ENCODE peak calls at places on chromosomes 1 and 21, in four cellular contexts. G, I, R and Q are unnamed samples.

GRCh38 chr1:152035406-152036315 is 1.1 kb downstream of the S100A11 start:
- DNase-seq in G (no peak), I (no peak), R (no peak), Q (no peak)

GRCh38 chr1:28306550-28306949 is 22.3 kb upstream of the MED18 start:
- DNase-seq in G (no peak), I (no peak), R (no peak), Q (no peak)

GRCh38 chr1:91684599-91685196 is 184.0 kb downstream of the CDC7 start:
- DNase-seq in G (no peak), I (no peak), R (no peak), Q (no peak)

GRCh38 chr21:45581322-45581712 is 39.1 kb upstream of the SLC19A1 start:
- DNase-seq in G (no peak), I (peak; percentile 13), R (peak; percentile 37), Q (no peak)

GRCh38 chr1:182120411-182121258 is 59.1 kb upstream of the ZNF648 start:
- DNase-seq in G (no peak), I (no peak), R (peak; percentile 62), Q (no peak)

GRCh38 chr1:165397945-165398344 is 41.4 kb upstream of the LMX1A start:
- DNase-seq in G (no peak), I (no peak), R (no peak), Q (peak; percentile 70)

GRCh38 chr1:43937179-43937865 is 3.7 kb downstream of the ARTN start:
- DNase-seq in G (no peak), I (no peak), R (no peak), Q (no peak)

GRCh38 chr1:220747426-220748090 is 564 bp upstream of the MTARC2 start:
- DNase-seq in G (no peak), I (no peak), R (no peak), Q (no peak)

GRCh38 chr1:243596441-243597183 is 253.4 kb downstream of the AKT3 start:
- DNase-seq in G (no peak), I (no peak), R (no peak), Q (no peak)

GRCh38 chr1:15172405-15173259 is 19.1 kb downstream of the TMEM51 start:
- DNase-seq in G (no peak), I (no peak), R (no peak), Q (no peak)

GRCh38 chr1:37861151-37861550 is 1.8 kb upstream of the MTF1 start:
- DNase-seq in G (no peak), I (no peak), R (no peak), Q (no peak)

GRCh38 chr1:68051475-68051874 is 1.0 kb upstream of the DIRAS3 start:
- DNase-seq in G (no peak), I (peak; percentile 53), R (no peak), Q (no peak)

GRCh38 chr1:192756314-192756713 is 52.5 kb upstream of the RGS2 start:
- DNase-seq in G (no peak), I (no peak), R (no peak), Q (no peak)

GRCh38 chr1:243837907-243838546 is 12.0 kb downstream of the AKT3 start:
- DNase-seq in G (no peak), I (no peak), R (no peak), Q (no peak)

GRCh38 chr1:149849947-149850360 is 49.4 kb upstream of the BOLA1 start:
- DNase-seq in G (no peak), I (peak; percentile 12), R (no peak), Q (no peak)

GRCh38 chr21:30634906-30635305 is at the start of gene KRTAP20-2:
- DNase-seq in G (no peak), I (no peak), R (no peak), Q (no peak)

GRCh38 chr21:44426663-44427191 is 28.6 kb upstream of the LRRC3 start:
- DNase-seq in G (peak; percentile 8), I (no peak), R (no peak), Q (peak; percentile 52)

GRCh38 chr1:205588691-205589445 is 42.9 kb downstream of the ELK4 start:
- DNase-seq in G (no peak), I (no peak), R (no peak), Q (peak; percentile 66)

GRCh38 chr1:6251233-6251632 is 7.3 kb downstream of the HES3 start:
- DNase-seq in G (no peak), I (no peak), R (no peak), Q (no peak)

GRCh38 chr1:60694980-60695379 is 387.4 kb upstream of the NFIA start:
- DNase-seq in G (no peak), I (no peak), R (no peak), Q (no peak)

GRCh38 chr1:60697204-60697994 is 385.0 kb upstream of the NFIA start:
- DNase-seq in G (no peak), I (no peak), R (no peak), Q (no peak)

GRCh38 chr1:60695633-60696032 is 386.7 kb upstream of the NFIA start:
- DNase-seq in G (no peak), I (no peak), R (no peak), Q (no peak)

GRCh38 chr1:60696512-60696911 is 385.8 kb upstream of the NFIA start:
- DNase-seq in G (no peak), I (no peak), R (no peak), Q (no peak)

GRCh38 chr1:60692031-60692430 is 390.3 kb upstream of the NFIA start:
- DNase-seq in G (no peak), I (no peak), R (no peak), Q (no peak)
- H3K4me3 ChIP-seq in G (no peak overlapping the region), I (no peak overlapping the region), R (no peak overlapping the region), Q (no peak overlapping the region)

DNA sequence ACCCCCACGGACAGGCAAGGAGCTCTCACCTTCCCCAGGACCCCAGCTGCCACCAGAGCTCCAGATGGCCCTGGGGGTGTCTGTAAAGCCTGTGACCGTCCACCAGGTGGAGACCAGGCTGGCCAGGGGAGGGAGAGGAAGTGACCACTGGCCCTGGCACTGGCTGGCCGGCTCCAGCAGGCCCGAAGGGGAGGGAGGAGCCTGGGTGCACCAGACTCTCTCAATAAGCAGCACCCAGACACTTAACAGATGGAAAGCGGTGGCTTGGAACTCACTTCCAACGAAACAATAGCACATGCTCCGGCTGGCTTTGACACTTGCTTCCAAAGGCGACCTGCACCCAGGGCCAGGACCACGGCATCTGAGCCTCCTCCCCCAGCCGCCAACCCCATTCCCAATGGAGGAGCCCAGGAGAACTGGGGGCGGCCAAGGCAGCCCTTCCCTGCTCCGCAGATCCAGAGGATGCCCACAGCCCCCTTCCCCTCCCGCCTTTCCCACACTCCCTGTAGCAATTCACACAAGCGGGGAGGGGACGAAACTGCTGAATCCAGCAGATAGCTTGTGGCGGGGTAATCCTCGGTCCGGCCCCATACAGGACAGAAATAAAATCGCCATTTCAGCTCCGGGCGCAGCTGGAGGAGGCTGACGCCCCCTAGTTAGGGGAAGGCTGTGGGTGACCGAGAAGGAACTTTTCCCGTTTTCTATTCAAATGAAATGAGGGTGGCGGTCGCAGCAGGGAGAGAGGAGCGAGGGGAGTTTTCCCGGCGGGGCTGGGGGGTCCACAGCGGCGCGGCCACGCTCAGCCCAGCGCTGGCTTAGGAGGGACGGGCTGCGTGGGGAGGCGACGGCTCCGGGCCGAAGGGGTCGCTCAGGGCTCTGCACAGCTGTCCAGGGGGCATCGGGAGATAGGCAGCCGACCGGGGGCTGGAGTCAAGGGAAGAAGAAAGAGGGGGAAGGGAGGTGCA is 612 bp upstream of the PDE9A start:
- DNase-seq in G (peak; percentile 41), I (peak; percentile 63), R (peak; percentile 84), Q (peak; percentile 24)
- H3K4me3 ChIP-seq in G (peak overlapping the region; percentile 55), I (no peak overlapping the region), R (peak overlapping the region; percentile 50), Q (peak overlapping the region; percentile 65)

DNA sequence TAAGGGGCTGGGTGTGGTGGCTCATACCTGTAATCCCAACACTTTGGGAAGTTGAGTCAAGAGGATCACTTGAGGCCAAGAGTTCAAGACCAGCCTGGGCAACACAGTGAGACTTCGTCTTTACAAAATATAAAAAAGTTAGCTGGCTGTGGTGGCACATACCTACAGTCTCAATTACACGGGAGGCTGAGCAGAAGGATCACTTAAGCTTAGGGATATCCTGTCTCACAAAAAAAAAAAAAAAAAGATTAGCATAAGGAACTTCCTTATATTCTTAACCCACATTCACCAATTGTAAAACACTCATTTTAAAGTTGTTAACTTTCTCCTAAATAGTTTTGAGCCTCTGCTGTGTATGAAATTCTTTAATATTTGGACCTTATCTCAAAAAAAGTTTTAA is 53.1 kb downstream of the ABCD3 start:
- DNase-seq in G (no peak), I (no peak), R (no peak), Q (no peak)
- H3K4me3 ChIP-seq in G (no peak overlapping the region), I (no peak overlapping the region), R (no peak overlapping the region), Q (no peak overlapping the region)

DNA sequence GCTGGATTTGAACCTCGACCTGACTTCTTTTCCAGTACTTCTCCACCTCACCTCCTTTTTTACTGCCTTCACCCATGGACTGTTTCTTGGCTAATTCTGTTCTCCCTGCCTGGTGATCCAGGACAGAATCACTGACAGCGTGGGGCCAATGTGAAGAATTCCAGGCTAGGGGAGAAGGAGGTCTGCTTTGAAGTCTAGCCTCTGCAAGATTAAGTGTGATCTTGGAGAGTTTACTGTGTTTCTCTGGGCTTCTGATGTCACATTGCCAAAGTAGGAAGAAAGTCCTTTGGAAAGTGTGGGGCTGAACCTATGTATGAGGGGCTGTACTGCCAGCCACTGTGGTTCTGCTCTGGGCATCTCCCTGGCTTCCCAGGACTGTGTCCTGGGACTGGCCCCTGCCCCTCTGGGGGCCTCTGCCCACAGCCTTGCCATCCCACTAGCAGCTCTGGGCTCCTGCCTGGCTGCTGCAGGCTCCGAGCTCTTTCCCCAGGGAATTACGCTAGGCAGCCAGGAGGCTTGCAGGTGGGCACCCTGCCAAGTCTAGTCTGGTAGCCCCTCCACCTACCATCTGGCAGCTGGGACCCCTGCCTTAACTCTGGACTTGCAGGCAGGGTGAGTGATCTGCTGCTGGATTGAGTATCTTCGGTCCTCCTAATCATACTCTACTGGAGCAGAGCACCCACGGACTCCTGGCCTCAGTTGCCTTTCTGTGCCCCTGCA is 52.2 kb downstream of the YARS1 start:
- DNase-seq in G (no peak), I (no peak), R (peak; percentile 32), Q (no peak)
- H3K4me3 ChIP-seq in G (no peak overlapping the region), I (no peak overlapping the region), R (no peak overlapping the region), Q (no peak overlapping the region)